ENCODE peak calls at places on chromosome 17, in four cellular contexts. U, E, A and J are unnamed samples.

GRCh38 chr17:9072626-9073339 is 51.5 kb downstream of the NTN1 start:
- DNase-seq in U (no peak), A (no peak), E (peak; percentile 60), J (peak; percentile 69)

GRCh38 chr17:82750241-82750905 is 1.5 kb upstream of the TBCD start:
- DNase-seq in A (peak; percentile 6), U (no peak), E (no peak), J (no peak)

GRCh38 chr17:78677303-78678219 is 100.4 kb upstream of the DNAH17 start:
- DNase-seq in E (no peak), U (no peak), A (no peak), J (no peak)

GRCh38 chr17:50205111-50205821 is 3.8 kb upstream of the COL1A1 start:
- DNase-seq in E (peak; percentile 48), U (no peak), A (no peak), J (no peak)

GRCh38 chr17:74836691-74837467 is 22.8 kb downstream of the GRIN2C start:
- DNase-seq in U (no peak), A (no peak), E (no peak), J (no peak)

GRCh38 chr17:40190197-40191021 is 13.1 kb downstream of the RAPGEFL1 start:
- DNase-seq in U (no peak), E (no peak), A (peak; percentile 21), J (no peak)

GRCh38 chr17:73938706-73939105 is 264.8 kb upstream of the RPL38 start:
- DNase-seq in A (no peak), E (no peak), U (no peak), J (no peak)

GRCh38 chr17:4010754-4011153 is 46.5 kb upstream of the ATP2A3 start:
- DNase-seq in E (no peak), U (no peak), A (no peak), J (no peak)

GRCh38 chr17:80789356-80789902 is 202.2 kb upstream of the CHMP6 start:
- DNase-seq in E (no peak), U (peak; percentile 19), A (no peak), J (peak; percentile 14)

GRCh38 chr17:27597783-27598320 is 33.1 kb upstream of the LGALS9 start:
- DNase-seq in U (no peak), E (no peak), A (no peak), J (no peak)

GRCh38 chr17:56184650-56185049 is 31.4 kb downstream of the ANKFN1 start:
- DNase-seq in A (no peak), U (no peak), E (no peak), J (no peak)

GRCh38 chr17:82241183-82241925 is 12.5 kb downstream of the SLC16A3 start:
- DNase-seq in E (peak; percentile 82), A (no peak), U (peak; percentile 37), J (no peak)

DNA sequence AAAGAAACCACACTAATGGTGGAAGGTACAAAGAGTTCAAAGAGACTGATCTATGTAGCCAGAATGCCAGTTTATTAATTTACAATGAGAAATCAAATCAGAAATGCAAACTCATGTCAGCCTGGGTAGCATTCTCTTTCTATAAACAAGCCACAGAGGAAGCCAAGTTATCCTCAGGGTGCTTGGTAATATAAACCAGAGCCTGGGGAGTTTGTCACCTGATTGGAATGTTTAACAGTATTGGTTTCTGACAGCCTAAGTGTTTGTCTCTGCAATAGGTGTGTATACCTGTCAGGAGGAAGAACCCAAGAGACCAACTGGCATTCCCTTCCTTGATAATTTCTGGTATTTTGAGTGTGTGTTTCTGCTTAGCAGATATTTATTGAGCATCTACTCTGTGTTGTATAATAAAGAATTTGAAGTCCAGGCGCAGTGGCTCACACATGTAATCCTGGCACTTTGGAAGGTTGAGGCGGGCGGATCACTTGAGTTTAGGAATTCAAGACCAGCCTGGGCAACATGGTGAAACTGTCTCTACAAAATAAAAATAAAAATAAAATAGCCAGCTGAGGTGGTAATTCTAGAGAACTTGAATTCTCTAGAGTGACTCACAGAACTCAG is 3.1 kb upstream of the C17orf58 start:
- DNase-seq in E (no peak), U (no peak), A (no peak), J (no peak)
- H3K27ac ChIP-seq in E (no peak overlapping the region), U (no peak overlapping the region), A (no peak overlapping the region), J (no peak overlapping the region)

GRCh38 chr17:6290488-6291196 is 144.3 kb downstream of the AIPL1 start:
- DNase-seq in E (no peak), A (no peak), U (no peak), J (no peak)

DNA sequence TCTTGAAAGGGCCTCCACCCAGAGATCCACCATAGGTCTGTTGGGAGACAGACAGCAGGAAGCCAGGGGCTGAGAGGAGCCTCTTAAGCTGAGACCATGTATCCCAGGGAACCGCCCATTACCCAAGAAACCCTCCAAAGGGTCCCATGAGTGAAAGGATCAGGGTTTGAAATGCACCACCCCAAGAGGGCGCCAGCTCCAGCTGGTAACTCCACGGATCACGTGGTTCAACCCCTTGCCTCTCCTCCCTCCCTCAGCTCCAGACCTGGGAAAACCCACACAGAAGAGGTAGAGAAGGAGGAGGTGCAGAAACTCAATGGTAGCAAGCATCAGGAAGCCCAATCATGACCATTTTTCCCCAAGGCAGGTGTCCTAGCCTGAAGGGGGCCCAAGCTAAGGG is 148.7 kb downstream of the AIPL1 start:
- DNase-seq in U (no peak), A (no peak), E (no peak), J (no peak)
- H3K4me1 ChIP-seq in U (no peaks in the 10 kb centered on the region), A (no peaks in the 10 kb centered on the region), E (no peaks in the 10 kb centered on the region), J (no peaks in the 10 kb centered on the region)

GRCh38 chr17:48621410-48622387 is 4.5 kb downstream of the HOXB9 start:
- DNase-seq in A (no peak), U (no peak), E (no peak), J (no peak)
- H3K27me3 ChIP-seq in A (peaks cover 42% of the 10 kb centered on the region), U (peaks cover 100% of the 10 kb centered on the region), E (peaks cover 100% of the 10 kb centered on the region), J (peaks cover 100% of the 10 kb centered on the region)

DNA sequence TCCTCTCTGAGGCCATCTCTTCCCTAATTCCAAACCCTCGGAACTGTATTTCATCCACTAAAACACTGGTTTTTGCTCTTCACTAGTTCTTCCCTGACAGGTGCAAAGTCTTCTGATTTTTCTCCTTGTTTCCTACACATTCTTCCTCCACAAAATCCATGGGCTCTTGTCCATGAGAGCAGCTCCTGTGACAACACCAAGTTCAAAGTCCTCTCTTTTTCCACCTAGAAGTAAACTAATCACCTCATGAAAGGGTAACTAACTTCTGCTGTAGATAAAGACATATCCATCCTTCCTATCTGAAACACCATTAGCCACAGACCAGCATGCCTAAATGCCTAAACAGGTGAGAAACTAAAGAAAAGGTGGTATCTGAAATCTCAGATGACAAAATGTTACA is 2.9 kb downstream of the PIP4K2B start:
- DNase-seq in A (no peak), E (no peak), U (no peak), J (no peak)
- H3K27ac ChIP-seq in A (no peak overlapping the region), E (no peak overlapping the region), U (no peak overlapping the region), J (peak overlapping the region; percentile 61)

GRCh38 chr17:42315402-42316156 is 27.3 kb downstream of the STAT5A start:
- DNase-seq in E (no peak), A (no peak), U (no peak), J (no peak)
- H3K4me1 ChIP-seq in E (peaks cover 82% of the 10 kb centered on the region), A (peaks cover 56% of the 10 kb centered on the region), U (peaks cover 4% of the 10 kb centered on the region), J (peaks cover 13% of the 10 kb centered on the region)

DNA sequence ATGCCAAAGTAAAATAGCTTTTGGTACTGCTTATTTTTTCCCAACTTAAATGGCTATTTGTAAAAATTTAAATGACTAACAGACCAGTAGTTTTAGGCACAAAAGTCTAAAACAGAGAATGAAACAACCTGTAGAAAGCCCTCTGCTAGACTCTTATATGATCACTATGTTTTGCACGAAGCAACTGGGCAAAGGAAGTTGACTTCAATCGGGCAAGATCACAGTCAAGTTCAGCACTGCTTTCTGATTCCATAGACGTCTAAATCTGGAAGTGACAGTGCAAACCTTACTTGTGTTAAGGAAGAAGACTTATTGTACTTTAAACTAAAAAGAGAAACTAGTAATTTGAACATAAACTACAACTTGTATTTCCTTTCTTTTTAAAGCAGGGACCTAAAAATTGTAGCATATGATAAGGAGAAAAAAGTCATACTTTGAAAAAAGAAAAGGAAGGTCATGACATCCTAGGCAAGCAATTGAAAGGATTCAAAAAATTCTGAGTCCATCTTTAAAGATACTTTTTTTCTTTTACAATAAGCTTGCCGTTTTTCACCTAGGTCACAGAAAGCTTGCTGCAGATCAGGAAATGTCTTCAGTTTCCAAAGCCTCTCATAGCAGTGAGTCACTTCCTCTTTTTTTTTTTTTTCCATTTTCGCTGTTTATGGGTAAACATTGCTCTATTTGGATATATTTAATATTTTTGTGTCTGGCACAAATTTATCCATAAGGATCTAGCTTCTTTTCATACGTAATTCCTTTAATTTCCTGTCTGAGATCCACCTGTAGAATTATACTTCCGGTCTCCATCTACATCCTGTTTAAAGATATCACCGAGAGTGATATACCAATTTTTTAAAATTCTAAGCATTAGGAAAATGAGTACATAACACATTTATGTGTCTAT is 134.8 kb downstream of the SKAP1 start:
- DNase-seq in U (no peak), E (no peak), A (no peak), J (no peak)
- H3K27me3 ChIP-seq in U (peaks cover 100% of the 10 kb centered on the region), E (peaks cover 37% of the 10 kb centered on the region), A (no peaks in the 10 kb centered on the region), J (no peaks in the 10 kb centered on the region)

GRCh38 chr17:38741443-38741842 is 6.7 kb downstream of the PCGF2 start:
- DNase-seq in A (no peak), U (no peak), E (no peak), J (no peak)
- H3K27ac ChIP-seq in A (no peak overlapping the region), U (no peak overlapping the region), E (peak overlapping the region; percentile 87), J (peak overlapping the region; percentile 91)

GRCh38 chr17:43543771-43544575 is 2.2 kb downstream of the ETV4 start:
- DNase-seq in U (no peak), E (no peak), A (no peak), J (no peak)

GRCh38 chr17:43545383-43545632 is 832 bp downstream of the ETV4 start:
- DNase-seq in A (peak; percentile 25), U (no peak), E (peak; percentile 29), J (no peak)

GRCh38 chr17:43542854-43543253 is 3.3 kb downstream of the ETV4 start:
- DNase-seq in A (no peak), U (no peak), E (no peak), J (no peak)

GRCh38 chr17:43543300-43543699 is 2.8 kb downstream of the ETV4 start:
- DNase-seq in E (no peak), U (no peak), A (no peak), J (no peak)

GRCh38 chr17:43540821-43541674 is 5.1 kb downstream of the ETV4 start:
- DNase-seq in U (no peak), E (peak; percentile 40), A (no peak), J (no peak)
- H3K4me1 ChIP-seq in U (peaks cover 22% of the 10 kb centered on the region), E (peaks cover 38% of the 10 kb centered on the region), A (peaks cover 11% of the 10 kb centered on the region), J (no peaks in the 10 kb centered on the region)

GRCh38 chr17:63478814-63479494 is 2.1 kb downstream of the ACE start:
- DNase-seq in A (peak; percentile 23), E (peak; percentile 72), U (peak; percentile 60), J (peak; percentile 85)
- H3K27me3 ChIP-seq in A (peaks cover 9% of the 10 kb centered on the region), E (peaks cover 11% of the 10 kb centered on the region), U (peaks cover 54% of the 10 kb centered on the region), J (peaks cover 3% of the 10 kb centered on the region)